ENCODE peak calls at places on chromosomes 3 and 15, in six cellular contexts. One of them, this sample, is unnamed.

GRCh38 chr3:143576568-143577270 is 271.5 kb downstream of the SLC9A9 start:
- DNase-seq in neuronal stem cell: no peak
- DNase-seq in astrocyte of the spinal cord: no peak
- DNase-seq in Caki2: no peak
- DNase-seq in activated naive CD8-positive, alpha-beta T cell treated with anti-CD3 and anti-CD28 coated beads, Interleukin-2, amount 50 U/mL, for 16 hours: no peak
- DNase-seq in Peyer's patch: no peak
- DNase-seq in this sample: no peak

GRCh38 chr15:98657721-98658120 is 9.4 kb downstream of the IGF1R start:
- DNase-seq in neuronal stem cell: no peak
- DNase-seq in astrocyte of the spinal cord: no peak
- DNase-seq in Caki2: no peak
- DNase-seq in activated naive CD8-positive, alpha-beta T cell treated with anti-CD3 and anti-CD28 coated beads, Interleukin-2, amount 50 U/mL, for 16 hours: no peak
- DNase-seq in Peyer's patch: no peak
- DNase-seq in this sample: no peak

GRCh38 chr3:195717416-195717815 is 3.4 kb upstream of the MUC20 start:
- DNase-seq in neuronal stem cell: no peak
- DNase-seq in astrocyte of the spinal cord: no peak
- DNase-seq in Caki2: no peak
- DNase-seq in activated naive CD8-positive, alpha-beta T cell treated with anti-CD3 and anti-CD28 coated beads, Interleukin-2, amount 50 U/mL, for 16 hours: no peak
- DNase-seq in Peyer's patch: peak; percentile 48
- DNase-seq in this sample: no peak

GRCh38 chr15:28892789-28893610 is 7.2 kb downstream of the APBA2 start:
- DNase-seq in neuronal stem cell: no peak
- DNase-seq in astrocyte of the spinal cord: no peak
- DNase-seq in Caki2: no peak
- DNase-seq in activated naive CD8-positive, alpha-beta T cell treated with anti-CD3 and anti-CD28 coated beads, Interleukin-2, amount 50 U/mL, for 16 hours: no peak
- DNase-seq in Peyer's patch: no peak
- DNase-seq in this sample: no peak

GRCh38 chr15:39511915-39512260 is 69.0 kb upstream of the THBS1 start:
- DNase-seq in neuronal stem cell: no peak
- DNase-seq in astrocyte of the spinal cord: peak; percentile 51
- DNase-seq in Caki2: no peak
- DNase-seq in activated naive CD8-positive, alpha-beta T cell treated with anti-CD3 and anti-CD28 coated beads, Interleukin-2, amount 50 U/mL, for 16 hours: no peak
- DNase-seq in Peyer's patch: no peak
- DNase-seq in this sample: no peak

GRCh38 chr15:92696096-92696495 is 40.5 kb upstream of the FAM174B start:
- DNase-seq in neuronal stem cell: no peak
- DNase-seq in astrocyte of the spinal cord: no peak
- DNase-seq in Caki2: no peak
- DNase-seq in activated naive CD8-positive, alpha-beta T cell treated with anti-CD3 and anti-CD28 coated beads, Interleukin-2, amount 50 U/mL, for 16 hours: no peak
- DNase-seq in Peyer's patch: no peak
- DNase-seq in this sample: peak; percentile 24

GRCh38 chr3:155270485-155271342 is 22.8 kb downstream of the STRIT1 start:
- DNase-seq in neuronal stem cell: no peak
- DNase-seq in astrocyte of the spinal cord: peak; percentile 49
- DNase-seq in Caki2: no peak
- DNase-seq in activated naive CD8-positive, alpha-beta T cell treated with anti-CD3 and anti-CD28 coated beads, Interleukin-2, amount 50 U/mL, for 16 hours: no peak
- DNase-seq in Peyer's patch: no peak
- DNase-seq in this sample: no peak

GRCh38 chr3:68007621-68008226 is 353.3 kb upstream of the SUCLG2 start:
- DNase-seq in neuronal stem cell: peak; percentile 48
- DNase-seq in astrocyte of the spinal cord: no peak
- DNase-seq in Caki2: peak; percentile 8
- DNase-seq in activated naive CD8-positive, alpha-beta T cell treated with anti-CD3 and anti-CD28 coated beads, Interleukin-2, amount 50 U/mL, for 16 hours: no peak
- DNase-seq in Peyer's patch: no peak
- DNase-seq in this sample: no peak

GRCh38 chr3:127484601-127485388 is 105.7 kb downstream of the TPRA1 start:
- DNase-seq in neuronal stem cell: no peak
- DNase-seq in astrocyte of the spinal cord: no peak
- DNase-seq in Caki2: no peak
- DNase-seq in activated naive CD8-positive, alpha-beta T cell treated with anti-CD3 and anti-CD28 coated beads, Interleukin-2, amount 50 U/mL, for 16 hours: no peak
- DNase-seq in Peyer's patch: no peak
- DNase-seq in this sample: no peak

GRCh38 chr3:154089416-154090115 is 31.6 kb upstream of the ARHGEF26 start:
- DNase-seq in neuronal stem cell: no peak
- DNase-seq in astrocyte of the spinal cord: no peak
- DNase-seq in Caki2: no peak
- DNase-seq in activated naive CD8-positive, alpha-beta T cell treated with anti-CD3 and anti-CD28 coated beads, Interleukin-2, amount 50 U/mL, for 16 hours: no peak
- DNase-seq in Peyer's patch: no peak
- DNase-seq in this sample: peak; percentile 64

GRCh38 chr15:101773496-101774100 is 29.7 kb upstream of the OR4F6 start:
- DNase-seq in neuronal stem cell: no peak
- DNase-seq in astrocyte of the spinal cord: no peak
- DNase-seq in Caki2: no peak
- DNase-seq in activated naive CD8-positive, alpha-beta T cell treated with anti-CD3 and anti-CD28 coated beads, Interleukin-2, amount 50 U/mL, for 16 hours: no peak
- DNase-seq in Peyer's patch: no peak
- DNase-seq in this sample: no peak

GRCh38 chr3:125165189-125165947 is 47.2 kb downstream of the SLC12A8 start:
- DNase-seq in neuronal stem cell: no peak
- DNase-seq in astrocyte of the spinal cord: peak; percentile 46
- DNase-seq in Caki2: peak; percentile 9
- DNase-seq in activated naive CD8-positive, alpha-beta T cell treated with anti-CD3 and anti-CD28 coated beads, Interleukin-2, amount 50 U/mL, for 16 hours: no peak
- DNase-seq in Peyer's patch: no peak
- DNase-seq in this sample: no peak

GRCh38 chr3:42729404-42730145 is 27.0 kb upstream of the HHATL start:
- DNase-seq in neuronal stem cell: no peak
- DNase-seq in astrocyte of the spinal cord: no peak
- DNase-seq in Caki2: no peak
- DNase-seq in activated naive CD8-positive, alpha-beta T cell treated with anti-CD3 and anti-CD28 coated beads, Interleukin-2, amount 50 U/mL, for 16 hours: no peak
- DNase-seq in Peyer's patch: no peak
- DNase-seq in this sample: no peak

GRCh38 chr3:9710174-9710739 is 6.6 kb downstream of the CPNE9 start:
- DNase-seq in neuronal stem cell: no peak
- DNase-seq in astrocyte of the spinal cord: no peak
- DNase-seq in Caki2: no peak
- DNase-seq in activated naive CD8-positive, alpha-beta T cell treated with anti-CD3 and anti-CD28 coated beads, Interleukin-2, amount 50 U/mL, for 16 hours: no peak
- DNase-seq in Peyer's patch: no peak
- DNase-seq in this sample: no peak

GRCh38 chr3:23114479-23114878 is 88.6 kb upstream of the UBE2E2 start:
- DNase-seq in neuronal stem cell: no peak
- DNase-seq in astrocyte of the spinal cord: no peak
- DNase-seq in Caki2: no peak
- DNase-seq in activated naive CD8-positive, alpha-beta T cell treated with anti-CD3 and anti-CD28 coated beads, Interleukin-2, amount 50 U/mL, for 16 hours: no peak
- DNase-seq in Peyer's patch: no peak
- DNase-seq in this sample: no peak

GRCh38 chr3:195073866-195074860 is 196.8 kb downstream of the XXYLT1 start:
- DNase-seq in neuronal stem cell: no peak
- DNase-seq in astrocyte of the spinal cord: no peak
- DNase-seq in Caki2: no peak
- DNase-seq in activated naive CD8-positive, alpha-beta T cell treated with anti-CD3 and anti-CD28 coated beads, Interleukin-2, amount 50 U/mL, for 16 hours: no peak
- DNase-seq in Peyer's patch: peak; percentile 39
- DNase-seq in this sample: no peak

GRCh38 chr15:60003243-60004018 is 680 bp upstream of the FOXB1 start:
- DNase-seq in neuronal stem cell: no peak
- DNase-seq in astrocyte of the spinal cord: no peak
- DNase-seq in Caki2: no peak
- DNase-seq in activated naive CD8-positive, alpha-beta T cell treated with anti-CD3 and anti-CD28 coated beads, Interleukin-2, amount 50 U/mL, for 16 hours: no peak
- DNase-seq in Peyer's patch: no peak
- DNase-seq in this sample: no peak

GRCh38 chr15:51022206-51022605 is 72.5 kb downstream of the TNFAIP8L3 start:
- DNase-seq in neuronal stem cell: no peak
- DNase-seq in astrocyte of the spinal cord: no peak
- DNase-seq in Caki2: no peak
- DNase-seq in activated naive CD8-positive, alpha-beta T cell treated with anti-CD3 and anti-CD28 coated beads, Interleukin-2, amount 50 U/mL, for 16 hours: no peak
- DNase-seq in Peyer's patch: no peak
- DNase-seq in this sample: no peak

GRCh38 chr15:64430000-64430735 is 30.2 kb upstream of the ZNF609 start:
- DNase-seq in neuronal stem cell: peak; percentile 18
- DNase-seq in astrocyte of the spinal cord: peak; percentile 95
- DNase-seq in Caki2: no peak
- DNase-seq in activated naive CD8-positive, alpha-beta T cell treated with anti-CD3 and anti-CD28 coated beads, Interleukin-2, amount 50 U/mL, for 16 hours: no peak
- DNase-seq in Peyer's patch: no peak
- DNase-seq in this sample: peak; percentile 8

GRCh38 chr3:48555949-48556795 is 431 bp downstream of the PFKFB4 start:
- DNase-seq in neuronal stem cell: no peak
- DNase-seq in astrocyte of the spinal cord: no peak
- DNase-seq in Caki2: no peak
- DNase-seq in activated naive CD8-positive, alpha-beta T cell treated with anti-CD3 and anti-CD28 coated beads, Interleukin-2, amount 50 U/mL, for 16 hours: no peak
- DNase-seq in Peyer's patch: no peak
- DNase-seq in this sample: peak; percentile 28

GRCh38 chr3:134677987-134678308 is 27.1 kb upstream of the KY start:
- DNase-seq in neuronal stem cell: no peak
- DNase-seq in astrocyte of the spinal cord: no peak
- DNase-seq in Caki2: no peak
- DNase-seq in activated naive CD8-positive, alpha-beta T cell treated with anti-CD3 and anti-CD28 coated beads, Interleukin-2, amount 50 U/mL, for 16 hours: no peak
- DNase-seq in Peyer's patch: no peak
- DNase-seq in this sample: no peak

GRCh38 chr3:136898954-136899353 is 36.9 kb downstream of the NCK1 start:
- DNase-seq in neuronal stem cell: no peak
- DNase-seq in astrocyte of the spinal cord: no peak
- DNase-seq in Caki2: no peak
- DNase-seq in activated naive CD8-positive, alpha-beta T cell treated with anti-CD3 and anti-CD28 coated beads, Interleukin-2, amount 50 U/mL, for 16 hours: no peak
- DNase-seq in Peyer's patch: no peak
- DNase-seq in this sample: peak; percentile 13

GRCh38 chr3:15693340-15693739 is 91.8 kb downstream of the BTD start:
- DNase-seq in neuronal stem cell: no peak
- DNase-seq in astrocyte of the spinal cord: peak; percentile 16
- DNase-seq in Caki2: no peak
- DNase-seq in activated naive CD8-positive, alpha-beta T cell treated with anti-CD3 and anti-CD28 coated beads, Interleukin-2, amount 50 U/mL, for 16 hours: no peak
- DNase-seq in Peyer's patch: no peak
- DNase-seq in this sample: no peak

GRCh38 chr3:122004123-122004522 is 17.9 kb downstream of the ILDR1 start:
- DNase-seq in neuronal stem cell: no peak
- DNase-seq in astrocyte of the spinal cord: no peak
- DNase-seq in Caki2: no peak
- DNase-seq in activated naive CD8-positive, alpha-beta T cell treated with anti-CD3 and anti-CD28 coated beads, Interleukin-2, amount 50 U/mL, for 16 hours: no peak
- DNase-seq in Peyer's patch: no peak
- DNase-seq in this sample: no peak

GRCh38 chr3:134072881-134073582 is 43.3 kb upstream of the SLCO2A1 start:
- DNase-seq in neuronal stem cell: no peak
- DNase-seq in astrocyte of the spinal cord: no peak
- DNase-seq in Caki2: no peak
- DNase-seq in activated naive CD8-positive, alpha-beta T cell treated with anti-CD3 and anti-CD28 coated beads, Interleukin-2, amount 50 U/mL, for 16 hours: no peak
- DNase-seq in Peyer's patch: no peak
- DNase-seq in this sample: no peak

GRCh38 chr3:44988073-44988472 is 12.0 kb downstream of the EXOSC7 start:
- DNase-seq in neuronal stem cell: no peak
- DNase-seq in astrocyte of the spinal cord: no peak
- DNase-seq in Caki2: no peak
- DNase-seq in activated naive CD8-positive, alpha-beta T cell treated with anti-CD3 and anti-CD28 coated beads, Interleukin-2, amount 50 U/mL, for 16 hours: no peak
- DNase-seq in Peyer's patch: no peak
- DNase-seq in this sample: no peak

GRCh38 chr3:184177331-184177731 is 2.7 kb downstream of the AP2M1 start:
- DNase-seq in neuronal stem cell: peak; percentile 38
- DNase-seq in astrocyte of the spinal cord: peak; percentile 38
- DNase-seq in Caki2: no peak
- DNase-seq in activated naive CD8-positive, alpha-beta T cell treated with anti-CD3 and anti-CD28 coated beads, Interleukin-2, amount 50 U/mL, for 16 hours: no peak
- DNase-seq in Peyer's patch: no peak
- DNase-seq in this sample: no peak

GRCh38 chr3:15120986-15121385 is 22.0 kb upstream of the RBSN start:
- DNase-seq in neuronal stem cell: no peak
- DNase-seq in astrocyte of the spinal cord: no peak
- DNase-seq in Caki2: no peak
- DNase-seq in activated naive CD8-positive, alpha-beta T cell treated with anti-CD3 and anti-CD28 coated beads, Interleukin-2, amount 50 U/mL, for 16 hours: no peak
- DNase-seq in Peyer's patch: no peak
- DNase-seq in this sample: no peak

This sample was measured in prostate gland.